ENCODE peak calls at places on chromosomes 2 and 18, in seven cellular contexts. H is ovary; J is effector memory CD8-positive, alpha-beta T cell; R is KG1; M is neural progenitor cell; L is HL-60; G is hypothalamus. Y is an unnamed sample.

GRCh38 chr2:239283961-239284801 is 116.6 kb downstream of the HDAC4 start:
- DNase-seq in M (no peak), L (no peak), R (no peak), H (no peak), G (no peak), J (no peak), Y (no peak)

GRCh38 chr2:150911766-150912280 is 349.8 kb downstream of the RBM43 start:
- DNase-seq in G (no peak), R (no peak), M (no peak), J (no peak), L (peak; percentile 85), H (peak; percentile 83), Y (no peak)

GRCh38 chr18:45626330-45627203 is 11.3 kb downstream of the SLC14A2 start:
- DNase-seq in M (peak; percentile 90), L (no peak), H (no peak), J (no peak), R (no peak), G (no peak), Y (no peak)

GRCh38 chr18:65754121-65754520 is 3.3 kb downstream of the CDH7 start:
- DNase-seq in L (no peak), J (no peak), R (no peak), G (no peak), H (no peak), M (no peak), Y (no peak)

GRCh38 chr2:157441072-157441454 is 2.8 kb downstream of the CYTIP start:
- DNase-seq in H (no peak), M (no peak), G (no peak), R (no peak), J (no peak), L (peak; percentile 61), Y (peak; percentile 6)

GRCh38 chr2:234494361-234495075 is 2.4 kb downstream of the ARL4C start:
- DNase-seq in L (no peak), M (peak; percentile 84), G (no peak), J (peak; percentile 36), H (no peak), R (no peak), Y (no peak)

GRCh38 chr2:10036095-10036879 is 7.1 kb upstream of the KLF11 start:
- DNase-seq in J (peak; percentile 43), R (no peak), L (peak; percentile 5), M (peak; percentile 42), G (peak; percentile 86), H (peak; percentile 61), Y (peak; percentile 15)

GRCh38 chr2:70944291-70944690 is 8.6 kb downstream of the ATP6V1B1 start:
- DNase-seq in H (peak; percentile 7), G (no peak), L (no peak), J (no peak), R (no peak), M (no peak), Y (no peak)

GRCh38 chr2:155404433-155405002 is 706.0 kb downstream of the KCNJ3 start:
- DNase-seq in G (no peak), L (no peak), J (no peak), R (no peak), M (no peak), H (no peak), Y (no peak)

GRCh38 chr2:202102425-202103005 is 29.5 kb downstream of the KIAA2012 start:
- DNase-seq in M (peak; percentile 24), R (no peak), H (no peak), G (no peak), J (no peak), L (no peak), Y (no peak)

GRCh38 chr18:45325791-45326190 is 289.5 kb upstream of the SLC14A2 start:
- DNase-seq in L (no peak), M (peak; percentile 75), R (no peak), G (no peak), J (no peak), H (no peak), Y (no peak)

GRCh38 chr2:127081826-127082633 is 24.9 kb downstream of the BIN1 start:
- DNase-seq in M (no peak), J (peak; percentile 87), H (peak; percentile 55), G (peak; percentile 66), L (no peak), R (peak; percentile 37), Y (no peak)

GRCh38 chr2:231379266-231380215 is 16.0 kb upstream of the B3GNT7 start:
- DNase-seq in M (no peak), G (peak; percentile 31), H (no peak), R (no peak), J (no peak), L (no peak), Y (no peak)

GRCh38 chr2:72919414-72920316 is 2.3 kb downstream of the EMX1 start:
- DNase-seq in H (no peak), L (no peak), M (peak; percentile 85), R (no peak), G (no peak), J (no peak), Y (no peak)

Y was measured in AML-193.